ENCODE peak calls at places on chromosomes 1 and 21, in nine cellular contexts. L is cardiac septum, T is NCI-H226, N is HFFc6, V is NCI-H2081, P is MM.1S, H is AG20443, Y is ELR, I is hepatic stellate cell. D is an unnamed sample.

GRCh38 chr1:213986020-213986924 is 1.5 kb upstream of the PROX1 start:
- DNase-seq in T (no peak), N (no peak), P (no peak), V (no peak), H (no peak), Y (no peak), I (no peak), L (no peak), D (no peak)

GRCh38 chr1:198932351-198932991 is 293.6 kb downstream of the PTPRC start:
- DNase-seq in V (peak), H (no peak), N (no peak), L (no peak), I (no peak), P (no peak), T (no peak), Y (peak), D (no peak)

GRCh38 chr1:172141351-172142000 is 279.0 kb upstream of the C1orf105 start:
- DNase-seq in P (no peak), H (no peak), N (no peak), Y (peak), T (no peak), I (no peak), L (no peak), V (no peak), D (no peak)

GRCh38 chr21:33019885-33020557 is 5.7 kb upstream of the OLIG2 start:
- DNase-seq in L (no peak), N (no peak), H (no peak), I (no peak), T (no peak), P (no peak), V (peak), Y (no peak), D (no peak)

GRCh38 chr1:228342627-228343210 is 63.9 kb downstream of the TRIM11 start:
- DNase-seq in T (no peak), V (no peak), L (peak), Y (no peak), I (no peak), H (no peak), P (no peak), N (no peak), D (no peak)

GRCh38 chr1:119451158-119451557 is 36.2 kb downstream of the HSD3B2 start:
- DNase-seq in V (no peak), P (no peak), N (no peak), H (no peak), L (no peak), Y (no peak), I (no peak), T (no peak), D (no peak)

GRCh38 chr1:3012511-3013291 is 8.6 kb upstream of the ACTRT2 start:
- DNase-seq in P (no peak), V (no peak), T (peak), I (peak), Y (no peak), L (peak), N (no peak), H (peak), D (no peak)

GRCh38 chr1:232682248-232682647 is 52.3 kb upstream of the SIPA1L2 start:
- DNase-seq in I (no peak), V (no peak), L (no peak), P (no peak), N (no peak), Y (no peak), T (peak), H (no peak), D (no peak)

GRCh38 chr1:94335950-94336349 is 82.2 kb upstream of the ABCD3 start:
- DNase-seq in T (peak), L (no peak), P (peak), N (peak), H (peak), Y (peak), I (peak), V (peak), D (peak)

GRCh38 chr1:177466286-177466685 is 295.5 kb downstream of the BRINP2 start:
- DNase-seq in P (no peak), I (no peak), V (no peak), N (no peak), Y (no peak), T (no peak), H (no peak), L (no peak), D (no peak)

GRCh38 chr1:228364068-228364705 is 42.4 kb downstream of the TRIM11 start:
- DNase-seq in Y (no peak), H (no peak), T (no peak), P (no peak), I (no peak), V (no peak), N (no peak), L (peak), D (no peak)

GRCh38 chr1:99599678-99600175 is 46.2 kb upstream of the PALMD start:
- DNase-seq in N (peak), V (no peak), H (peak), T (peak), Y (peak), P (no peak), L (no peak), I (peak), D (no peak)

GRCh38 chr21:41622201-41622600 is 114.2 kb upstream of the TMPRSS2 start:
- DNase-seq in I (no peak), L (no peak), H (no peak), N (no peak), P (no peak), Y (no peak), T (no peak), V (no peak), D (no peak)

GRCh38 chr1:47569681-47570470 is 132.0 kb downstream of the FOXD2 start:
- DNase-seq in Y (peak), P (no peak), N (peak), I (peak), V (no peak), L (no peak), H (peak), T (peak), D (peak)

GRCh38 chr1:95197616-95198252 is 36.3 kb upstream of the RWDD3 start:
- DNase-seq in H (peak), V (no peak), I (no peak), N (peak), Y (peak), L (no peak), P (no peak), T (peak), D (no peak)

GRCh38 chr1:43618521-43619313 is 31.2 kb upstream of the KDM4A start:
- DNase-seq in V (no peak), H (no peak), I (no peak), L (no peak), N (no peak), Y (no peak), T (no peak), P (no peak), D (no peak)

GRCh38 chr1:39632491-39633417 is 6.7 kb downstream of the HEYL start:
- DNase-seq in T (peak), V (no peak), L (peak), I (peak), P (no peak), Y (peak), N (no peak), H (peak), D (no peak)

GRCh38 chr1:150887018-150887417 is at the start of gene CTXND2:
- DNase-seq in V (no peak), Y (no peak), L (no peak), H (no peak), T (peak), N (no peak), I (no peak), P (no peak), D (no peak)

GRCh38 chr1:75542818-75543570 is 67.9 kb downstream of the SLC44A5 start:
- DNase-seq in T (peak), I (no peak), N (no peak), L (no peak), H (no peak), P (no peak), V (no peak), Y (no peak), D (no peak)

GRCh38 chr1:165355221-165355976 is 1.1 kb downstream of the LMX1A start:
- DNase-seq in N (no peak), I (no peak), H (no peak), L (no peak), T (no peak), Y (no peak), P (no peak), V (no peak), D (no peak)

GRCh38 chr1:20469406-20470076 is 16.5 kb downstream of the CAMK2N1 start:
- DNase-seq in P (no peak), Y (no peak), V (no peak), I (no peak), H (no peak), T (no peak), N (no peak), L (no peak), D (no peak)

GRCh38 chr1:38246955-38247952 is 200.7 kb upstream of the POU3F1 start:
- DNase-seq in V (no peak), T (no peak), Y (peak), L (no peak), N (peak), P (no peak), I (no peak), H (peak), D (no peak)

GRCh38 chr1:113542221-113542701 is 151.9 kb downstream of the MAGI3 start:
- DNase-seq in V (no peak), T (peak), L (no peak), I (peak), N (peak), P (no peak), H (peak), Y (peak), D (no peak)

GRCh38 chr1:241770115-241770514 is 77.9 kb upstream of the EXO1 start:
- DNase-seq in P (peak), I (no peak), N (no peak), H (no peak), L (no peak), T (no peak), Y (no peak), V (no peak), D (no peak)

GRCh38 chr1:154839691-154840090 is 30.4 kb downstream of the KCNN3 start:
- DNase-seq in H (peak), L (no peak), I (no peak), T (no peak), P (no peak), Y (no peak), N (no peak), V (no peak), D (no peak)

GRCh38 chr1:162003061-162003824 is 20.4 kb downstream of the OLFML2B start:
- DNase-seq in L (no peak), P (no peak), T (no peak), N (peak), Y (peak), H (peak), V (no peak), I (no peak), D (peak)

GRCh38 chr1:109371271-109371739 is 26.4 kb downstream of the SORT1 start:
- DNase-seq in I (peak), N (peak), H (peak), V (no peak), L (no peak), P (peak), T (peak), Y (peak), D (no peak)

GRCh38 chr1:27011058-27011764 is 1.4 kb downstream of the TENT5B start:
- DNase-seq in V (no peak), I (peak), Y (peak), L (no peak), T (peak), H (peak), P (no peak), N (peak), D (peak)

GRCh38 chr1:117061986-117062415 is 1.9 kb downstream of the TTF2 start:
- DNase-seq in T (peak), P (no peak), Y (peak), L (no peak), V (no peak), N (peak), H (peak), I (peak), D (peak)

GRCh38 chr1:44484155-44484688 is 79.2 kb downstream of the RNF220 start:
- DNase-seq in N (no peak), H (no peak), Y (peak), T (peak), L (peak), I (no peak), V (no peak), P (no peak), D (no peak)

GRCh38 chr1:67749263-67749843 is 64.4 kb downstream of the GADD45A start:
- DNase-seq in V (no peak), L (no peak), Y (no peak), N (no peak), I (no peak), H (no peak), P (no peak), T (no peak), D (no peak)

D was measured in amniotic stem cell.